ENCODE peak calls at places on chromosomes 3 and 15, in eight cellular contexts. M is MCF 10A; F is left colon; U is HCT116; L is NCI-H1436; Y is hypothalamus; X is naive thymus-derived CD8-positive, alpha-beta T cell; R is iPS-NIHi11. W is an unnamed sample.

GRCh38 chr15:62416535-62416934 is 251.4 kb upstream of the C2CD4B start:
- DNase-seq in M (no peak), F (no peak), U (no peak), L (no peak), Y (no peak), X (no peak), R (peak), W (no peak)

GRCh38 chr3:40162616-40163015 is 146.9 kb upstream of the EIF1B start:
- DNase-seq in M (peak), F (no peak), U (no peak), L (no peak), Y (no peak), X (no peak), R (no peak), W (no peak)

GRCh38 chr15:85333132-85333831 is 47.1 kb upstream of the AKAP13 start:
- DNase-seq in M (no peak), F (no peak), U (no peak), L (no peak), Y (no peak), X (no peak), R (no peak), W (no peak)

GRCh38 chr3:131114201-131114600 is 87.5 kb downstream of the NEK11 start:
- DNase-seq in M (no peak), F (no peak), U (no peak), L (no peak), Y (no peak), X (no peak), R (no peak), W (no peak)

GRCh38 chr3:11305509-11305908 is 33.3 kb downstream of the ATG7 start:
- DNase-seq in M (no peak), F (no peak), U (no peak), L (no peak), Y (no peak), X (no peak), R (no peak), W (no peak)

GRCh38 chr3:42600958-42601675 is 631 bp downstream of the NKTR start:
- DNase-seq in M (peak), F (peak), U (no peak), L (peak), Y (no peak), X (peak), R (no peak), W (no peak)

GRCh38 chr3:125045965-125046364 is 9.8 kb downstream of the HEG1 start:
- DNase-seq in M (peak), F (no peak), U (no peak), L (no peak), Y (no peak), X (no peak), R (no peak), W (no peak)

GRCh38 chr3:89859738-89860137 is 752.3 kb downstream of the EPHA3 start:
- DNase-seq in M (no peak), F (no peak), U (no peak), L (peak), Y (no peak), X (no peak), R (no peak), W (no peak)

GRCh38 chr15:43912991-43913927 is 86.5 kb downstream of the WDR76 start:
- DNase-seq in M (peak), F (no peak), U (peak), L (no peak), Y (no peak), X (no peak), R (no peak), W (no peak)

GRCh38 chr3:150410311-150411105 is 2.4 kb downstream of the TSC22D2 start:
- DNase-seq in M (peak), F (peak), U (no peak), L (no peak), Y (peak), X (peak), R (peak), W (peak)

GRCh38 chr3:170467560-170467959 is 48.9 kb downstream of the CLDN11 start:
- DNase-seq in M (no peak), F (no peak), U (no peak), L (peak), Y (no peak), X (no peak), R (no peak), W (no peak)

GRCh38 chr3:188261011-188261410 is 107.1 kb downstream of the LPP start:
- DNase-seq in M (no peak), F (no peak), U (no peak), L (no peak), Y (no peak), X (no peak), R (no peak), W (no peak)

GRCh38 chr3:52523386-52524257 is 10.0 kb downstream of the NT5DC2 start:
- DNase-seq in M (no peak), F (no peak), U (no peak), L (no peak), Y (no peak), X (no peak), R (peak), W (no peak)

GRCh38 chr15:90407871-90408317 is 19.9 kb downstream of the IQGAP1 start:
- DNase-seq in M (peak), F (no peak), U (no peak), L (no peak), Y (no peak), X (no peak), R (no peak), W (peak)

GRCh38 chr3:152200476-152201422 is 68.0 kb upstream of the MBNL1 start:
- DNase-seq in M (no peak), F (no peak), U (no peak), L (no peak), Y (no peak), X (no peak), R (no peak), W (peak)

GRCh38 chr3:119894195-119894594 is 112.3 kb downstream of the NR1I2 start:
- DNase-seq in M (no peak), F (no peak), U (no peak), L (no peak), Y (no peak), X (no peak), R (no peak), W (no peak)

GRCh38 chr15:50318697-50319096 is 36.3 kb downstream of the GABPB1 start:
- DNase-seq in M (no peak), F (no peak), U (no peak), L (no peak), Y (no peak), X (no peak), R (no peak), W (no peak)

GRCh38 chr3:131242201-131242600 is 139.4 kb upstream of the NUDT16 start:
- DNase-seq in M (no peak), F (no peak), U (no peak), L (no peak), Y (no peak), X (no peak), R (no peak), W (no peak)

GRCh38 chr15:28058082-28058481 is 41.0 kb downstream of the OCA2 start:
- DNase-seq in M (no peak), F (no peak), U (no peak), L (no peak), Y (no peak), X (no peak), R (no peak), W (no peak)

GRCh38 chr15:99090938-99091337 is 13.9 kb upstream of the SYNM start:
- DNase-seq in M (no peak), F (no peak), U (no peak), L (no peak), Y (no peak), X (no peak), R (no peak), W (no peak)

GRCh38 chr15:29440541-29440940 is 170.9 kb upstream of the NSMCE3 start:
- DNase-seq in M (no peak), F (no peak), U (no peak), L (no peak), Y (no peak), X (no peak), R (no peak), W (no peak)

GRCh38 chr15:96324900-96325299 is 5.6 kb upstream of the NR2F2 start:
- DNase-seq in M (no peak), F (no peak), U (no peak), L (no peak), Y (no peak), X (no peak), R (no peak), W (no peak)

GRCh38 chr15:71114887-71115566 is at the start of gene THSD4:
- DNase-seq in M (peak), F (peak), U (no peak), L (peak), Y (no peak), X (no peak), R (peak), W (peak)

GRCh38 chr3:46892285-46893145 is 15.0 kb downstream of the PTH1R start:
- DNase-seq in M (peak), F (peak), U (peak), L (no peak), Y (peak), X (no peak), R (peak), W (peak)

GRCh38 chr3:129005526-129006303 is 4.6 kb downstream of the EFCC1 start:
- DNase-seq in M (no peak), F (peak), U (no peak), L (no peak), Y (no peak), X (no peak), R (no peak), W (no peak)

GRCh38 chr15:60370804-60371700 is 26.7 kb downstream of the ANXA2 start:
- DNase-seq in M (peak), F (peak), U (peak), L (no peak), Y (no peak), X (no peak), R (no peak), W (no peak)

GRCh38 chr3:192907784-192908183 is 9.9 kb downstream of the MB21D2 start:
- DNase-seq in M (no peak), F (no peak), U (no peak), L (no peak), Y (no peak), X (no peak), R (no peak), W (no peak)

GRCh38 chr3:45946307-45946706 is 3.0 kb downstream of the CXCR6 start:
- DNase-seq in M (no peak), F (no peak), U (no peak), L (no peak), Y (no peak), X (no peak), R (no peak), W (no peak)

GRCh38 chr3:130699765-130700164 is 46.9 kb downstream of the PIK3R4 start:
- DNase-seq in M (peak), F (no peak), U (peak), L (peak), Y (no peak), X (no peak), R (peak), W (no peak)

GRCh38 chr3:10766049-10766705 is 49.9 kb upstream of the SLC6A11 start:
- DNase-seq in M (no peak), F (no peak), U (no peak), L (no peak), Y (no peak), X (no peak), R (no peak), W (no peak)

GRCh38 chr3:196501316-196502064 is 2.1 kb downstream of the RNF168 start:
- DNase-seq in M (peak), F (peak), U (no peak), L (no peak), Y (no peak), X (no peak), R (no peak), W (no peak)

GRCh38 chr15:95872366-95872771 is 458.1 kb upstream of the NR2F2 start:
- DNase-seq in M (peak), F (no peak), U (no peak), L (no peak), Y (no peak), X (no peak), R (no peak), W (peak)

GRCh38 chr3:41920406-41920970 is 41.4 kb downstream of the ULK4 start:
- DNase-seq in M (no peak), F (no peak), U (no peak), L (no peak), Y (no peak), X (no peak), R (no peak), W (no peak)

GRCh38 chr3:158743664-158744566 is 11.7 kb upstream of the RARRES1 start:
- DNase-seq in M (no peak), F (peak), U (no peak), L (no peak), Y (no peak), X (no peak), R (no peak), W (no peak)

GRCh38 chr3:55692958-55693558 is 206.0 kb upstream of the WNT5A start:
- DNase-seq in M (peak), F (no peak), U (no peak), L (no peak), Y (no peak), X (no peak), R (no peak), W (no peak)

GRCh38 chr3:182562274-182562673 is 231.0 kb upstream of the ATP11B start:
- DNase-seq in M (no peak), F (no peak), U (no peak), L (no peak), Y (no peak), X (no peak), R (no peak), W (no peak)

W was measured in immature natural killer cell.